ENCODE peak calls at places on chromosome 2, in seven cellular contexts. One of them, this sample, is unnamed.

GRCh38 chr2:189799531-189799930 is 15.3 kb downstream of the PMS1 start:
- DNase-seq in mesenchymal stem cell: peak; percentile 77
- DNase-seq in thoracic aorta: no peak
- DNase-seq in activated naive CD4-positive, alpha-beta T cell: no peak
- DNase-seq in bronchial epithelial cell: peak; percentile 54
- DNase-seq in lower lobe of right lung: no peak
- DNase-seq in GM03348: peak; percentile 69
- DNase-seq in this sample: no peak

GRCh38 chr2:235611337-235611736 is 117.5 kb downstream of the AGAP1 start:
- DNase-seq in activated naive CD4-positive, alpha-beta T cell: no peak
- DNase-seq in GM03348: no peak
- DNase-seq in thoracic aorta: no peak
- DNase-seq in mesenchymal stem cell: no peak
- DNase-seq in bronchial epithelial cell: no peak
- DNase-seq in lower lobe of right lung: no peak
- DNase-seq in this sample: no peak

GRCh38 chr2:26754972-26755670 is 9.0 kb upstream of the SLC35F6 start:
- DNase-seq in GM03348: no peak
- DNase-seq in bronchial epithelial cell: no peak
- DNase-seq in thoracic aorta: no peak
- DNase-seq in mesenchymal stem cell: no peak
- DNase-seq in activated naive CD4-positive, alpha-beta T cell: no peak
- DNase-seq in lower lobe of right lung: no peak
- DNase-seq in this sample: no peak

GRCh38 chr2:199495147-199495546 is 37.4 kb upstream of the SATB2 start:
- DNase-seq in activated naive CD4-positive, alpha-beta T cell: no peak
- DNase-seq in thoracic aorta: no peak
- DNase-seq in bronchial epithelial cell: no peak
- DNase-seq in GM03348: no peak
- DNase-seq in mesenchymal stem cell: no peak
- DNase-seq in lower lobe of right lung: no peak
- DNase-seq in this sample: no peak

GRCh38 chr2:147297820-147298219 is 547.0 kb upstream of the ACVR2A start:
- DNase-seq in activated naive CD4-positive, alpha-beta T cell: no peak
- DNase-seq in lower lobe of right lung: no peak
- DNase-seq in bronchial epithelial cell: no peak
- DNase-seq in thoracic aorta: no peak
- DNase-seq in mesenchymal stem cell: no peak
- DNase-seq in GM03348: no peak
- DNase-seq in this sample: no peak

GRCh38 chr2:96906719-96907404 is 37.0 kb upstream of the SEMA4C start:
- DNase-seq in thoracic aorta: peak; percentile 66
- DNase-seq in activated naive CD4-positive, alpha-beta T cell: no peak
- DNase-seq in bronchial epithelial cell: no peak
- DNase-seq in GM03348: peak; percentile 68
- DNase-seq in lower lobe of right lung: no peak
- DNase-seq in mesenchymal stem cell: no peak
- DNase-seq in this sample: no peak

GRCh38 chr2:189498205-189498604 is 56.9 kb downstream of the WDR75 start:
- DNase-seq in lower lobe of right lung: no peak
- DNase-seq in thoracic aorta: no peak
- DNase-seq in mesenchymal stem cell: no peak
- DNase-seq in bronchial epithelial cell: no peak
- DNase-seq in GM03348: no peak
- DNase-seq in activated naive CD4-positive, alpha-beta T cell: no peak
- DNase-seq in this sample: no peak

GRCh38 chr2:134736167-134736885 is 17.5 kb upstream of the TMEM163 start:
- DNase-seq in bronchial epithelial cell: peak; percentile 69
- DNase-seq in thoracic aorta: no peak
- DNase-seq in lower lobe of right lung: no peak
- DNase-seq in activated naive CD4-positive, alpha-beta T cell: no peak
- DNase-seq in GM03348: peak; percentile 79
- DNase-seq in mesenchymal stem cell: peak; percentile 53
- DNase-seq in this sample: no peak

GRCh38 chr2:85273732-85274731 is 53.8 kb downstream of the TGOLN2 start:
- DNase-seq in activated naive CD4-positive, alpha-beta T cell: no peak
- DNase-seq in thoracic aorta: no peak
- DNase-seq in lower lobe of right lung: no peak
- DNase-seq in bronchial epithelial cell: peak; percentile 97
- DNase-seq in mesenchymal stem cell: peak; percentile 80
- DNase-seq in GM03348: peak; percentile 39
- DNase-seq in this sample: no peak

GRCh38 chr2:9178110-9178904 is 28.3 kb upstream of the ASAP2 start:
- DNase-seq in lower lobe of right lung: no peak
- DNase-seq in GM03348: no peak
- DNase-seq in thoracic aorta: no peak
- DNase-seq in bronchial epithelial cell: peak; percentile 81
- DNase-seq in mesenchymal stem cell: no peak
- DNase-seq in activated naive CD4-positive, alpha-beta T cell: no peak
- DNase-seq in this sample: no peak

GRCh38 chr2:157257312-157258252 is at the start of gene GALNT5:
- DNase-seq in thoracic aorta: no peak
- DNase-seq in mesenchymal stem cell: peak; percentile 48
- DNase-seq in GM03348: peak; percentile 54
- DNase-seq in activated naive CD4-positive, alpha-beta T cell: no peak
- DNase-seq in lower lobe of right lung: no peak
- DNase-seq in bronchial epithelial cell: peak; percentile 70
- DNase-seq in this sample: no peak

GRCh38 chr2:67641709-67642397 is 244.7 kb downstream of the ETAA1 start:
- DNase-seq in GM03348: no peak
- DNase-seq in thoracic aorta: no peak
- DNase-seq in activated naive CD4-positive, alpha-beta T cell: no peak
- DNase-seq in lower lobe of right lung: no peak
- DNase-seq in bronchial epithelial cell: peak; percentile 62
- DNase-seq in mesenchymal stem cell: no peak
- DNase-seq in this sample: no peak

GRCh38 chr2:27431395-27431794 is 3.0 kb downstream of the NRBP1 start:
- DNase-seq in GM03348: peak; percentile 29
- DNase-seq in bronchial epithelial cell: peak; percentile 86
- DNase-seq in mesenchymal stem cell: peak; percentile 71
- DNase-seq in activated naive CD4-positive, alpha-beta T cell: no peak
- DNase-seq in thoracic aorta: no peak
- DNase-seq in lower lobe of right lung: no peak
- DNase-seq in this sample: no peak

GRCh38 chr2:122203523-122203922 is 448.1 kb downstream of the TSN start:
- DNase-seq in thoracic aorta: no peak
- DNase-seq in bronchial epithelial cell: peak; percentile 70
- DNase-seq in mesenchymal stem cell: no peak
- DNase-seq in lower lobe of right lung: no peak
- DNase-seq in GM03348: peak; percentile 81
- DNase-seq in activated naive CD4-positive, alpha-beta T cell: no peak
- DNase-seq in this sample: no peak

GRCh38 chr2:190181066-190181681 is 118.6 kb upstream of the MSTN start:
- DNase-seq in bronchial epithelial cell: peak; percentile 13
- DNase-seq in GM03348: no peak
- DNase-seq in lower lobe of right lung: no peak
- DNase-seq in activated naive CD4-positive, alpha-beta T cell: no peak
- DNase-seq in mesenchymal stem cell: no peak
- DNase-seq in thoracic aorta: no peak
- DNase-seq in this sample: no peak

GRCh38 chr2:185835974-185836373 is 97.4 kb downstream of the FSIP2 start:
- DNase-seq in activated naive CD4-positive, alpha-beta T cell: no peak
- DNase-seq in mesenchymal stem cell: no peak
- DNase-seq in thoracic aorta: no peak
- DNase-seq in bronchial epithelial cell: no peak
- DNase-seq in lower lobe of right lung: no peak
- DNase-seq in GM03348: no peak
- DNase-seq in this sample: no peak

GRCh38 chr2:70685771-70686171 is 82.2 kb downstream of the ADD2 start:
- DNase-seq in activated naive CD4-positive, alpha-beta T cell: no peak
- DNase-seq in mesenchymal stem cell: no peak
- DNase-seq in thoracic aorta: no peak
- DNase-seq in lower lobe of right lung: no peak
- DNase-seq in bronchial epithelial cell: no peak
- DNase-seq in GM03348: no peak
- DNase-seq in this sample: no peak

GRCh38 chr2:222038086-222038802 is 260.6 kb downstream of the PAX3 start:
- DNase-seq in lower lobe of right lung: no peak
- DNase-seq in mesenchymal stem cell: peak; percentile 24
- DNase-seq in GM03348: peak; percentile 33
- DNase-seq in activated naive CD4-positive, alpha-beta T cell: no peak
- DNase-seq in bronchial epithelial cell: peak; percentile 70
- DNase-seq in thoracic aorta: no peak
- DNase-seq in this sample: no peak

GRCh38 chr2:134138115-134138514 is 115.8 kb upstream of the MGAT5 start:
- DNase-seq in mesenchymal stem cell: no peak
- DNase-seq in thoracic aorta: no peak
- DNase-seq in bronchial epithelial cell: no peak
- DNase-seq in GM03348: peak; percentile 46
- DNase-seq in lower lobe of right lung: no peak
- DNase-seq in activated naive CD4-positive, alpha-beta T cell: no peak
- DNase-seq in this sample: no peak

GRCh38 chr2:165720526-165720925 is 73.5 kb downstream of the GALNT3 start:
- DNase-seq in lower lobe of right lung: no peak
- DNase-seq in thoracic aorta: no peak
- DNase-seq in mesenchymal stem cell: peak; percentile 55
- DNase-seq in GM03348: peak; percentile 82
- DNase-seq in activated naive CD4-positive, alpha-beta T cell: no peak
- DNase-seq in bronchial epithelial cell: no peak
- DNase-seq in this sample: no peak

GRCh38 chr2:123953848-123954247 is 71.2 kb upstream of the CNTNAP5 start:
- DNase-seq in GM03348: no peak
- DNase-seq in bronchial epithelial cell: peak; percentile 76
- DNase-seq in activated naive CD4-positive, alpha-beta T cell: no peak
- DNase-seq in lower lobe of right lung: no peak
- DNase-seq in thoracic aorta: no peak
- DNase-seq in mesenchymal stem cell: peak; percentile 72
- DNase-seq in this sample: no peak

GRCh38 chr2:118502106-118502505 is 345.3 kb downstream of the EN1 start:
- DNase-seq in bronchial epithelial cell: no peak
- DNase-seq in mesenchymal stem cell: no peak
- DNase-seq in lower lobe of right lung: no peak
- DNase-seq in thoracic aorta: no peak
- DNase-seq in GM03348: no peak
- DNase-seq in activated naive CD4-positive, alpha-beta T cell: no peak
- DNase-seq in this sample: no peak

GRCh38 chr2:34578641-34579040 is 979.5 kb upstream of the FAM98A start:
- DNase-seq in lower lobe of right lung: no peak
- DNase-seq in bronchial epithelial cell: peak; percentile 78
- DNase-seq in GM03348: no peak
- DNase-seq in activated naive CD4-positive, alpha-beta T cell: no peak
- DNase-seq in thoracic aorta: no peak
- DNase-seq in mesenchymal stem cell: no peak
- DNase-seq in this sample: no peak

GRCh38 chr2:188746727-188747126 is 227.4 kb upstream of the COL3A1 start:
- DNase-seq in thoracic aorta: no peak
- DNase-seq in bronchial epithelial cell: peak; percentile 37
- DNase-seq in activated naive CD4-positive, alpha-beta T cell: no peak
- DNase-seq in GM03348: peak; percentile 2
- DNase-seq in mesenchymal stem cell: peak; percentile 48
- DNase-seq in lower lobe of right lung: no peak
- DNase-seq in this sample: no peak

GRCh38 chr2:127508621-127509034 is 17.7 kb downstream of the IWS1 start:
- DNase-seq in activated naive CD4-positive, alpha-beta T cell: no peak
- DNase-seq in mesenchymal stem cell: peak; percentile 98
- DNase-seq in GM03348: peak; percentile 91
- DNase-seq in thoracic aorta: peak; percentile 82
- DNase-seq in lower lobe of right lung: no peak
- DNase-seq in bronchial epithelial cell: peak; percentile 99
- DNase-seq in this sample: no peak

GRCh38 chr2:1577846-1578245 is 164.6 kb downstream of the TPO start:
- DNase-seq in lower lobe of right lung: no peak
- DNase-seq in activated naive CD4-positive, alpha-beta T cell: no peak
- DNase-seq in thoracic aorta: no peak
- DNase-seq in bronchial epithelial cell: no peak
- DNase-seq in GM03348: no peak
- DNase-seq in mesenchymal stem cell: no peak
- DNase-seq in this sample: no peak

GRCh38 chr2:28949617-28950305 is 31.3 kb upstream of the TOGARAM2 start:
- DNase-seq in lower lobe of right lung: no peak
- DNase-seq in activated naive CD4-positive, alpha-beta T cell: no peak
- DNase-seq in mesenchymal stem cell: no peak
- DNase-seq in bronchial epithelial cell: peak; percentile 35
- DNase-seq in GM03348: no peak
- DNase-seq in thoracic aorta: no peak
- DNase-seq in this sample: no peak

GRCh38 chr2:64913357-64913869 is 75.8 kb upstream of the SLC1A4 start:
- DNase-seq in GM03348: no peak
- DNase-seq in thoracic aorta: no peak
- DNase-seq in bronchial epithelial cell: no peak
- DNase-seq in mesenchymal stem cell: no peak
- DNase-seq in activated naive CD4-positive, alpha-beta T cell: no peak
- DNase-seq in lower lobe of right lung: no peak
- DNase-seq in this sample: no peak

GRCh38 chr2:199932312-199932855 is 21.3 kb downstream of the C2orf69 start:
- DNase-seq in lower lobe of right lung: no peak
- DNase-seq in activated naive CD4-positive, alpha-beta T cell: no peak
- DNase-seq in bronchial epithelial cell: no peak
- DNase-seq in thoracic aorta: no peak
- DNase-seq in GM03348: no peak
- DNase-seq in mesenchymal stem cell: no peak
- DNase-seq in this sample: no peak

GRCh38 chr2:33588246-33588645 is 10.9 kb downstream of the FAM98A start:
- DNase-seq in thoracic aorta: no peak
- DNase-seq in GM03348: no peak
- DNase-seq in bronchial epithelial cell: no peak
- DNase-seq in activated naive CD4-positive, alpha-beta T cell: no peak
- DNase-seq in mesenchymal stem cell: no peak
- DNase-seq in lower lobe of right lung: no peak
- DNase-seq in this sample: no peak

GRCh38 chr2:146806295-146807005 is 1038.4 kb upstream of the ACVR2A start:
- DNase-seq in mesenchymal stem cell: no peak
- DNase-seq in thoracic aorta: no peak
- DNase-seq in GM03348: no peak
- DNase-seq in lower lobe of right lung: no peak
- DNase-seq in bronchial epithelial cell: peak; percentile 39
- DNase-seq in activated naive CD4-positive, alpha-beta T cell: no peak
- DNase-seq in this sample: no peak